ENCODE peak calls at places on chromosomes 5 and 9, in six cellular contexts. R is fibroblast of mammary gland, P is tibial artery, O is COR-L47, H is NT2/D1, L is cardiac septum. D is an unnamed sample.

GRCh38 chr9:108463927-108464606 is 391.7 kb downstream of the ACTL7B start:
- DNase-seq in P (no peak), L (no peak), R (peak; percentile 57), O (no peak), H (no peak), D (no peak)

GRCh38 chr9:96646081-96646991 is 8.8 kb downstream of the PRXL2C start:
- DNase-seq in R (peak; percentile 82), H (no peak), O (no peak), P (no peak), L (no peak), D (no peak)

GRCh38 chr9:114184071-114184470 is 28.7 kb downstream of the COL27A1 start:
- DNase-seq in R (peak; percentile 10), O (no peak), L (no peak), P (no peak), H (no peak), D (no peak)

GRCh38 chr5:41337240-41337639 is 123.9 kb upstream of the C6 start:
- DNase-seq in H (no peak), L (no peak), O (no peak), P (no peak), R (no peak), D (no peak)

GRCh38 chr5:68404246-68404645 is 188.7 kb downstream of the PIK3R1 start:
- DNase-seq in H (no peak), R (no peak), P (no peak), L (no peak), O (no peak), D (no peak)

GRCh38 chr9:89732295-89732951 is 127.6 kb downstream of the GADD45G start:
- DNase-seq in L (no peak), P (no peak), H (no peak), O (no peak), R (no peak), D (no peak)

GRCh38 chr5:88480245-88480644 is 211.6 kb upstream of the TMEM161B start:
- DNase-seq in L (no peak), P (no peak), O (peak; percentile 12), H (no peak), R (no peak), D (peak; percentile 12)

GRCh38 chr9:135326633-135327152 is 152.9 kb upstream of the PPP1R26 start:
- DNase-seq in H (no peak), R (no peak), P (no peak), L (no peak), O (no peak), D (no peak)

GRCh38 chr5:2741946-2742345 is 9.5 kb downstream of the IRX2 start:
- DNase-seq in P (no peak), L (no peak), H (no peak), O (no peak), R (no peak), D (no peak)

GRCh38 chr9:38315085-38315595 is 77.4 kb upstream of the ALDH1B1 start:
- DNase-seq in R (no peak), P (no peak), O (no peak), H (no peak), L (no peak), D (peak; percentile 49)

GRCh38 chr5:6632324-6632930 is 417 bp downstream of the NSUN2 start:
- DNase-seq in L (no peak), R (no peak), O (no peak), P (peak; percentile 20), H (no peak), D (no peak)